ENCODE peak calls at places on chromosomes 4 and X, in five cellular contexts. D is OCI-LY7, R is WERI-Rb-1, S is brain microvascular endothelial cell, L is keratinocyte. M is an unnamed sample.

GRCh38 chr4:138576684-138577083 is 334.5 kb upstream of the SLC7A11 start:
- DNase-seq in S (peak), L (peak), R (no peak), D (peak), M (no peak)

GRCh38 chr4:154491341-154491679 is 289 bp downstream of the DCHS2 start:
- DNase-seq in R (peak), S (no peak), D (no peak), L (no peak), M (no peak)

GRCh38 chr4:140367738-140368137 is 5.7 kb upstream of the SCOC start:
- DNase-seq in R (no peak), D (no peak), S (peak), L (no peak), M (no peak)

GRCh38 chr4:158873795-158874359 is 105.1 kb downstream of the FNIP2 start:
- DNase-seq in R (no peak), S (peak), L (peak), D (no peak), M (no peak)

GRCh38 chrX:108001218-108001814 is 19.1 kb upstream of the TEX13B start:
- DNase-seq in L (no peak), R (no peak), S (peak), D (peak), M (no peak)

GRCh38 chr4:2702770-2703169 is 53.4 kb downstream of the TNIP2 start:
- DNase-seq in L (no peak), D (no peak), R (no peak), S (no peak), M (no peak)

GRCh38 chr4:5998333-5998936 is 19.8 kb downstream of the C4orf50 start:
- DNase-seq in D (peak), L (peak), S (peak), R (peak), M (no peak)

GRCh38 chrX:107659768-107660167 is 31.5 kb downstream of the PRPS1 start:
- DNase-seq in R (no peak), D (peak), L (no peak), S (peak), M (no peak)

GRCh38 chr4:108342325-108342986 is 173.7 kb upstream of the LEF1 start:
- DNase-seq in L (no peak), D (peak), S (no peak), R (no peak), M (no peak)

GRCh38 chr4:113404167-113404571 is 354.7 kb downstream of the ANK2 start:
- DNase-seq in D (no peak), S (no peak), L (no peak), R (no peak), M (no peak)

GRCh38 chrX:72107320-72107719 is 24.4 kb downstream of the RTL5 start:
- DNase-seq in S (no peak), R (no peak), D (no peak), L (no peak), M (peak)

GRCh38 chrX:51825432-51825831 is 68.0 kb upstream of the MAGED1 start:
- DNase-seq in L (no peak), S (no peak), D (peak), R (no peak), M (no peak)

GRCh38 chrX:118528089-118528753 is 32.6 kb downstream of the DOCK11 start:
- DNase-seq in D (peak), S (no peak), R (no peak), L (no peak), M (no peak)

GRCh38 chrX:153741446-153741845 is 16.8 kb downstream of the ABCD1 start:
- DNase-seq in L (no peak), D (no peak), R (no peak), S (no peak), M (no peak)

GRCh38 chr4:26288308-26288982 is 32.4 kb upstream of the RBPJ start:
- DNase-seq in R (no peak), L (no peak), D (no peak), S (peak), M (peak)

GRCh38 chr4:176451441-176451840 is 131.7 kb downstream of the SPCS3 start:
- DNase-seq in R (no peak), D (no peak), L (no peak), S (no peak), M (no peak)

GRCh38 chr4:1975391-1975801 is 33.4 kb downstream of the NELFA start:
- DNase-seq in S (no peak), D (no peak), R (no peak), L (no peak), M (peak)

GRCh38 chr4:23500876-23501275 is 389.0 kb downstream of the PPARGC1A start:
- DNase-seq in R (no peak), D (no peak), L (no peak), S (no peak), M (no peak)

GRCh38 chr4:138964716-138965426 is 50.7 kb upstream of the NOCT start:
- DNase-seq in R (no peak), D (no peak), L (no peak), S (no peak), M (no peak)

GRCh38 chr4:139035650-139036049 is 20.1 kb downstream of the NOCT start:
- DNase-seq in R (no peak), D (no peak), S (no peak), L (no peak), M (no peak)

GRCh38 chr4:86791126-86791525 is 58.1 kb downstream of the SLC10A6 start:
- DNase-seq in L (no peak), D (peak), R (peak), S (no peak), M (no peak)

GRCh38 chr4:94548571-94548970 is 96.8 kb downstream of the PDLIM5 start:
- DNase-seq in D (no peak), R (no peak), S (peak), L (peak), M (no peak)

GRCh38 chr4:118909173-118909956 is 20.7 kb downstream of the SYNPO2 start:
- DNase-seq in R (no peak), S (no peak), L (no peak), D (no peak), M (no peak)

GRCh38 chrX:71541546-71542022 is 8.7 kb downstream of the OGT start:
- DNase-seq in L (no peak), D (no peak), S (peak), R (no peak), M (no peak)

GRCh38 chrX:49892552-49892951 is 13.3 kb downstream of the USP27X start:
- DNase-seq in R (no peak), D (no peak), S (no peak), L (no peak), M (no peak)

GRCh38 chr4:182434720-182435119 is 191.5 kb downstream of the TENM3 start:
- DNase-seq in S (no peak), R (no peak), L (no peak), D (no peak), M (no peak)

GRCh38 chrX:56279869-56280268 is 47.7 kb downstream of the KLF8 start:
- DNase-seq in R (no peak), D (no peak), S (no peak), L (no peak), M (no peak)

GRCh38 chrX:19555683-19556082 is 40.4 kb upstream of the MAP3K15 start:
- DNase-seq in R (no peak), S (no peak), L (no peak), D (no peak), M (no peak)

GRCh38 chrX:368811-369562 is 17.7 kb downstream of the PPP2R3B start:
- DNase-seq in D (peak), L (no peak), R (no peak), S (peak), M (no peak)

GRCh38 chr4:72283357-72283756 is 251.6 kb downstream of the NPFFR2 start:
- DNase-seq in R (no peak), D (no peak), L (no peak), S (no peak), M (no peak)

GRCh38 chr4:72280252-72280651 is 248.5 kb downstream of the NPFFR2 start:
- DNase-seq in S (no peak), R (no peak), L (no peak), D (no peak), M (no peak)

GRCh38 chr4:72290737-72291136 is 258.9 kb downstream of the NPFFR2 start:
- DNase-seq in L (no peak), S (no peak), R (no peak), D (no peak), M (no peak)

DNA sequence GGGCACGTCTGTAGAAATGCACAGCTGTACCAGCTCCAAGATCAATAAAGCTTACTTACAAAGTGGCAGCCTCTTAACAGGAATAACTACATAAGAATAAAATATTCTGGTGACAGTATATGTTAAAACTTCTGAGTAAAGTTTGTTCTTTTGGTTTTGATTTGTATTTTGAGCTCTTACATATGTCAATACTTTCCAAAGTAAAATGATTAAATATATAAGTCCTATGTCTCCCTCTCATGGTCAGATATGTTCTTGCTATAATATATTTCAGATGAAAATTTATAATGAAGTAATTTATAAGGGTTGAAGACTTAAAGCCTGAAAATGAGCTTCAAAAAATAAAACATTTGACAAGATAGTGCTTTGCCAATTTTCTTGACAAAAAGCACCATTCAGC is 254.4 kb downstream of the NPFFR2 start:
- DNase-seq in L (no peak), R (no peak), S (no peak), D (no peak), M (no peak)
- TF ChIP-seq CTCF in L (no peak), R (no peak), S (no peak), D (peak), M (no peak)

GRCh38 chr4:102589743-102590142 is 88.6 kb downstream of the NFKB1 start:
- DNase-seq in S (no peak), D (no peak), R (no peak), L (no peak), M (no peak)
- TF ChIP-seq CTCF in S (no peak), D (no peak), R (no peak), L (no peak), M (no peak)

GRCh38 chrX:53674581-53674980 is 11.9 kb downstream of the HUWE1 start:
- DNase-seq in D (no peak), L (no peak), S (no peak), R (no peak), M (no peak)

GRCh38 chrX:53682885-53683555 is 3.5 kb downstream of the HUWE1 start:
- DNase-seq in D (peak), R (peak), L (no peak), S (peak), M (peak)

GRCh38 chrX:53683556-53684414 is 2.7 kb downstream of the HUWE1 start:
- DNase-seq in R (peak), L (peak), D (peak), S (peak), M (peak)

GRCh38 chrX:53681661-53682060 is 4.9 kb downstream of the HUWE1 start:
- DNase-seq in L (no peak), D (no peak), R (no peak), S (no peak), M (no peak)

DNA sequence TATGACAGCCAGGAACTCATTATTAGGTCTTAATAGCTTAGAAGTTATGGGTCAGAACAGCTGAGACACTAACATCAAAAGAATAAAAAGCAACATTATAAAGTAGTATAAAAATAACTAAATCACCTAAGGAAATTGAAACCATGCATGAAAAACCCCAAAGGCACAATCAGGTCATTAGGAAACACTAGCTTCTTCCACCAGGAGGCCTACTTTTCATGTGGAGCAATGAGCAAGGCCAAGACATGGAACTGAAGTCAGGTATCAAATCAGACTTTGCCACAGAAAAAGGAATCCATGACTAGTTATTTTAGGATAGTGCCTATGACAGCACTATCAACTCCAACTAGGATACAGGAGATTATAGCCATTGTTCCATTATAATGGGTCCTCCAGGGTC is 7.9 kb downstream of the HUWE1 start:
- DNase-seq in R (no peak), S (no peak), D (no peak), L (no peak), M (no peak)
- TF ChIP-seq CTCF in R (peak), S (peak), D (peak), L (peak), M (peak)

GRCh38 chr4:142351958-142352357 is 494.1 kb downstream of the INPP4B start:
- DNase-seq in R (no peak), L (no peak), S (no peak), D (no peak), M (no peak)
- TF ChIP-seq CTCF in R (no peak), L (no peak), S (no peak), D (no peak), M (no peak)

GRCh38 chr4:184983660-184984356 is 34.5 kb upstream of the HELT start:
- DNase-seq in S (peak), R (peak), L (no peak), D (peak), M (no peak)
- TF ChIP-seq CTCF in S (peak), R (peak), L (peak), D (peak), M (peak)

GRCh38 chr4:115790812-115791211 is 677.4 kb upstream of the NDST4 start:
- DNase-seq in R (no peak), S (no peak), D (no peak), L (no peak), M (no peak)
- TF ChIP-seq CTCF in R (no peak), S (no peak), D (peak), L (no peak), M (no peak)

GRCh38 chr4:40607224-40607623 is 22.4 kb downstream of the RBM47 start:
- DNase-seq in D (no peak), L (no peak), S (no peak), R (no peak), M (no peak)

GRCh38 chr4:40601641-40602040 is 28.0 kb downstream of the RBM47 start:
- DNase-seq in S (no peak), L (no peak), R (no peak), D (no peak), M (peak)

GRCh38 chr4:40599431-40599830 is 30.2 kb downstream of the RBM47 start:
- DNase-seq in R (no peak), D (no peak), S (no peak), L (no peak), M (no peak)

GRCh38 chr4:40606239-40606767 is 23.4 kb downstream of the RBM47 start:
- DNase-seq in D (peak), R (peak), L (no peak), S (no peak), M (no peak)

DNA sequence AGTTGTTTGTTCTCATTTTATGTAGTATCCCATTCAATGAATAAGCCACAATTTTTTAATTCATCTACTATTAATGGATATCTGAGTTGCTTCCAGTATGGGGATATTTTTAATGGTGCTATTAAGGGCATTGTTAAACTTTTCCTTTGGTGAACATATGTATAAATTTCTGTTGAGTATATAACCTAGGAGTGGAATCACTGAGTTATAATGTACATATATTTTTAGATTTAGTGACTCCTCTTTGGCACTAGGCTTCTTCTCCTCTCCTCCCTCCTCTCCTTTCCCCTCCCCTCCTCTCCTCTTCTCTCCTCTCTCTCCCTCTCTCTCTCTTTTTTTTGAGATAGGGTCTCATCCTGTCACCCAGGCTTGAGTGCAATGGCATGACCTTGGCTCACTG is 26.4 kb downstream of the RBM47 start:
- DNase-seq in D (no peak), L (no peak), R (no peak), S (no peak), M (no peak)
- TF ChIP-seq CTCF in D (no peak), L (no peak), R (no peak), S (no peak), M (no peak)

GRCh38 chr4:117702353-117702752 is 331.9 kb upstream of the NDST3 start:
- DNase-seq in S (no peak), D (no peak), L (no peak), R (no peak), M (no peak)

GRCh38 chr4:117699595-117699994 is 334.7 kb upstream of the NDST3 start:
- DNase-seq in L (no peak), R (no peak), D (no peak), S (no peak), M (no peak)

DNA sequence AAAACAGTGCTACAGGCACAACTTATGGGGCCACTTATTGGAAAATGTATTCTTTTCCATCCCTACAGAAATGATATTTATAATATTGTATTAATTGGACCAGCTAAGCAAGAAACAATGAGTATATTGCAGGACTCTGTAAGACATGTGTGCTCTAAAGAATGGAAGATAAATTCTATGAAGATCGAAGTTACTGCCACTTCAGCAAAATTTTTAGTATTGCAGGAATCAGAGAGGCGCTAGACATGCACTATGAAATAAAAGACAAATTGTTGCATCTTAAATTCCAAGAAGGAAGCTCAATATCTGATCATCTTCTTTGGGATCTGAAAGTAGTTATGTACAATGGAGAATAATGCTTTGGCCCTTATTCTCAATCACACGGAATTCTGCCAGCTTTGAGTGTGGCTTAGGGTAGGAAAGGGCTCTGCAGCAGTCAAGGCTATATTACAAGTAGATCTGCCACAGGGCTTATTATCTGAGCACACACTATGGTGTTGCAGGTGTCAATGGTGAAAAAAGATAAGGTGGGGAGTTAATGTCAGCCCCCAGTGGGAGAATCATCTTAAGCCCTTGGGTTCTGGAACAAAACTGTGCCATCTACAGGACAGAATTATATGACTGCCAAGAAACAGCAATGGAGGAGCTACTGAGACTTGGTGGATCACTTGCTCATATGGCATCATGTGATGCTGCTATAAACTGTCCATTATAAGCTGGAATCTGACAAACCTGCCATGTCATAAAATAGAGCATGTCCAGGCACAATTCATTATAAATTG is 334.0 kb upstream of the NDST3 start:
- DNase-seq in S (no peak), R (no peak), L (no peak), D (peak), M (no peak)
- TF ChIP-seq CTCF in S (peak), R (peak), L (no peak), D (peak), M (no peak)

DNA sequence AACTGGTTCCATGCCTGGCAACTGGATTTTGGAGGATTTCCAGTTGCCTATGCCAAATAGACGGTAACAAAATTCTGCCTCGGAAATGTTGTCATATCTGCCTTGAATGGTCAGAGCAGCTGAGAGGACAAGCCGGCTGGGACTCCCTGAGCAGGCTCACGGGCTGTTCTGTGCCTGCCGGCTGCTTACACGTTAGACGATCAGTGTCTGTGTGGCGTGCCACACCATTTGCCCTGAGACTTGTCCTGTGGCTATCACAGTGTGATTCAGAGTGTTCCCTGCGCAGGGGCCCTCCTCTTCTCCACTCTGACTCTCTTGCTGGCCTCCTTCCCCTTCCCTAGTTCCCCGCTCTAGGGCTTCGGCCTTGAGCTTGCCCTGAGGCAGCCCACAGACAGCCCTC is 42.4 kb downstream of the RAI2 start:
- DNase-seq in S (no peak), R (no peak), L (no peak), D (no peak), M (no peak)
- TF ChIP-seq CTCF in S (no peak), R (no peak), L (no peak), D (no peak), M (no peak)

GRCh38 chr4:157043131-157043530 is 32.8 kb upstream of the GLRB start:
- DNase-seq in L (no peak), R (no peak), D (no peak), S (peak), M (no peak)
- TF ChIP-seq CTCF in L (peak), R (no peak), D (no peak), S (peak), M (peak)

M was measured in CD14-positive monocyte.